ENCODE peak calls at places on chromosomes 4 and X, in nine cellular contexts. A, G, X, H, Y, N, U, M and J are unnamed samples.

GRCh38 chr4:55075823-55076418 is 49.5 kb downstream of the KDR start:
- DNase-seq in A (no peak), G (no peak), X (no peak), H (no peak), Y (no peak), N (no peak), U (no peak), M (no peak), J (no peak)

GRCh38 chr4:141016117-141016798 is 117.0 kb downstream of the RNF150 start:
- DNase-seq in A (no peak), G (no peak), X (no peak), H (no peak), Y (no peak), N (no peak), U (no peak), M (no peak), J (no peak)

GRCh38 chrX:54495814-54496516 is at the start of gene FGD1:
- DNase-seq in A (peak), G (peak), X (peak), H (no peak), Y (peak), N (no peak), U (peak), M (peak), J (peak)

GRCh38 chrX:48068096-48068887 is 3.1 kb downstream of the ZNF630 start:
- DNase-seq in A (no peak), G (no peak), X (no peak), H (no peak), Y (no peak), N (no peak), U (no peak), M (no peak), J (no peak)

GRCh38 chr4:6123541-6123940 is 76.8 kb downstream of the JAKMIP1 start:
- DNase-seq in A (no peak), G (no peak), X (no peak), H (no peak), Y (no peak), N (no peak), U (no peak), M (no peak), J (no peak)

GRCh38 chr4:85901500-85901899 is 426.6 kb downstream of the ARHGAP24 start:
- DNase-seq in A (no peak), G (no peak), X (no peak), H (peak), Y (no peak), N (no peak), U (no peak), M (no peak), J (no peak)

GRCh38 chr4:109939153-109939552 is 26.5 kb downstream of the EGF start:
- DNase-seq in A (no peak), G (no peak), X (no peak), H (no peak), Y (no peak), N (no peak), U (no peak), M (peak), J (no peak)

GRCh38 chrX:42776195-42776594 is 1.8 kb downstream of the PPP1R2C start:
- DNase-seq in A (no peak), G (no peak), X (no peak), H (no peak), Y (no peak), N (no peak), U (no peak), M (no peak), J (no peak)

GRCh38 chr4:168845897-168846296 is 164.2 kb downstream of the CBR4 start:
- DNase-seq in A (no peak), G (no peak), X (no peak), H (no peak), Y (no peak), N (no peak), U (no peak), M (no peak), J (peak)

GRCh38 chr4:13656569-13656988 is 29.1 kb upstream of the BOD1L1 start:
- DNase-seq in A (peak), G (peak), X (peak), H (peak), Y (peak), N (peak), U (peak), M (peak), J (peak)